ENCODE peak calls at places on chromosomes 1 and 21, in four cellular contexts. One of them, this sample, is unnamed.
A peak's percentile ranks its signal among the peaks of the same experiment; 100 is the strongest.

GRCh38 chr21:42299324-42300044 is 15.7 kb downstream of the TFF3 start:
- DNase-seq in GM06990: no peak
- DNase-seq in kidney: peak; percentile 72
- DNase-seq in progenitor cell of endocrine pancreas: no peak
- DNase-seq in this sample: no peak

GRCh38 chr21:21968810-21969588 is 970.8 kb downstream of the NCAM2 start:
- DNase-seq in progenitor cell of endocrine pancreas: no peak
- DNase-seq in GM06990: no peak
- DNase-seq in kidney: no peak
- DNase-seq in this sample: no peak

GRCh38 chr1:169271094-169271493 is 96.5 kb downstream of the NME7 start:
- DNase-seq in GM06990: no peak
- DNase-seq in progenitor cell of endocrine pancreas: no peak
- DNase-seq in kidney: no peak
- DNase-seq in this sample: no peak

GRCh38 chr21:38311091-38311490 is 54.3 kb downstream of the KCNJ15 start:
- DNase-seq in GM06990: no peak
- DNase-seq in kidney: no peak
- DNase-seq in progenitor cell of endocrine pancreas: no peak
- DNase-seq in this sample: no peak

GRCh38 chr21:41901099-41901498 is 22.0 kb upstream of the PRDM15 start:
- DNase-seq in GM06990: no peak
- DNase-seq in kidney: no peak
- DNase-seq in progenitor cell of endocrine pancreas: no peak
- DNase-seq in this sample: no peak

GRCh38 chr1:53271446-53272090 is 33.2 kb upstream of the MAGOH start:
- DNase-seq in progenitor cell of endocrine pancreas: no peak
- DNase-seq in GM06990: no peak
- DNase-seq in kidney: no peak
- DNase-seq in this sample: no peak

GRCh38 chr1:114088392-114089299 is 65.0 kb downstream of the SYT6 start:
- DNase-seq in kidney: no peak
- DNase-seq in progenitor cell of endocrine pancreas: no peak
- DNase-seq in GM06990: no peak
- DNase-seq in this sample: no peak

GRCh38 chr1:165179306-165179705 is 177.2 kb downstream of the LMX1A start:
- DNase-seq in progenitor cell of endocrine pancreas: no peak
- DNase-seq in kidney: no peak
- DNase-seq in GM06990: no peak
- DNase-seq in this sample: no peak

GRCh38 chr1:80217377-80217986 is 1211.0 kb upstream of the ADGRL4 start:
- DNase-seq in progenitor cell of endocrine pancreas: no peak
- DNase-seq in GM06990: no peak
- DNase-seq in kidney: no peak
- DNase-seq in this sample: no peak

GRCh38 chr1:83734411-83734810 is 264.5 kb downstream of the TTLL7 start:
- DNase-seq in kidney: no peak
- DNase-seq in GM06990: no peak
- DNase-seq in progenitor cell of endocrine pancreas: no peak
- DNase-seq in this sample: no peak

GRCh38 chr1:151858886-151859665 is 5.6 kb upstream of the THEM5 start:
- DNase-seq in kidney: no peak
- DNase-seq in progenitor cell of endocrine pancreas: no peak
- DNase-seq in GM06990: no peak
- DNase-seq in this sample: no peak

DNA sequence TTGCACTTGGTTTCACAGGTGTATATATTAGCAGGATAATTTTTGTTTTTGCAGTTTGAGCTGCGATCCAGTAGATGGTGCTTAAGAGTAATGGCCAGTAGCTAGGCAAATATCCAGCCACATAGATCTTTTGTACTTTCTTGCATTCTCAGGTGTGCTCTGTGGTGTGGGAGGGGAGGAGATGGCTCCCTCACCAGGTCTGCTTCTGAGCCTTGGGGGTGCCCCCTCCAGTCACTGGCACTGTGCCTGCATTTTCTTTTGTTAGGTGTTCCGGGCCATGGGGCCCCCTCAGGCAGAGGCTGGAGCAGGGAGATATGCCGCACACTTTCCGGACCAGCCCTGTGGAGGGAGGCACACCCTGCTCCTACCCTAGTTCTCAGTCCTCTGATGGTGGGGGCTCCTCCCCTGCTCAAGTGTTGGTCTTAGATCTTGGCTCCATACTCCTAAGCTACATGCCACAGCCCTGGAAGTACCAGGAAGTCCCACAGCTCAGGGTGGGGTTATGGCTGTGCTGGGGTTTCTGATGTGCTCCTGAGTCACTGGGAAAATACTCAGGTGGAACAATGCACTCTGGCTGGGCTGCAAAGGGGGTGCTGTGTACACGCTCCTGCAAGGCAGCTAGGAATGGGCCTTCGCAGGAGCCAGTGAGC is 197.6 kb upstream of the DMRTA2 start:
- DNase-seq in progenitor cell of endocrine pancreas: no peak
- DNase-seq in kidney: peak; percentile 81
- DNase-seq in GM06990: no peak
- DNase-seq in this sample: no peak
- TF ChIP-seq CTCF in progenitor cell of endocrine pancreas: peak; percentile 49
- TF ChIP-seq CTCF in kidney: peak; percentile 55
- TF ChIP-seq CTCF in GM06990: peak; percentile 9
- TF ChIP-seq CTCF in this sample: no peak

DNA sequence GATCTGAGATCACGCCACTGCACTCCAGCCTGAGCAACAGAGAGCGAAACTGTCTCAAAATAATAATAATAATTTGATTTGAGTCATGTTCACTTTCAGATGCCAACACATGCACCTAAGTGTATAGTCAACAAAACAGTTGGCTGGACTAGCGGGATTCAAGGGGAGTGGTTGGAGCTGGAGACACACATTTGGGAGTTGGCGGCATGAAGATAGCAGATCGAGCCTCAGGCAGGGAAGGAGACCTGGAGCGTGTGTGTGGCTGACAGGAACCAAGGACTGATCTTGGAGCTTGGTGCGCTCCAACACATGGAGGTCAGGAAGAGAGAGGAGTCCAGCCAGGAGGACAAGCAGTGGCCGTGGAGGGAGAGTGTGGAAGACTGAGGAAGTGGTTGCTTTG is 14.6 kb upstream of the PGD start:
- DNase-seq in progenitor cell of endocrine pancreas: no peak
- DNase-seq in kidney: no peak
- DNase-seq in GM06990: no peak
- DNase-seq in this sample: no peak
- TF ChIP-seq CTCF in progenitor cell of endocrine pancreas: no peak
- TF ChIP-seq CTCF in kidney: no peak
- TF ChIP-seq CTCF in GM06990: no peak
- TF ChIP-seq CTCF in this sample: no peak

GRCh38 chr1:155978325-155978972 is at the start of gene ARHGEF2:
- DNase-seq in GM06990: peak; percentile 91
- DNase-seq in kidney: peak; percentile 95
- DNase-seq in progenitor cell of endocrine pancreas: peak; percentile 46
- DNase-seq in this sample: peak; percentile 97
- TF ChIP-seq CTCF in GM06990: peak; percentile 39
- TF ChIP-seq CTCF in kidney: no peak
- TF ChIP-seq CTCF in progenitor cell of endocrine pancreas: peak; percentile 58
- TF ChIP-seq CTCF in this sample: no peak

GRCh38 chr1:218659911-218660677 is 315.0 kb downstream of the TGFB2 start:
- DNase-seq in progenitor cell of endocrine pancreas: no peak
- DNase-seq in kidney: no peak
- DNase-seq in GM06990: no peak
- DNase-seq in this sample: no peak

GRCh38 chr1:218656301-218657037 is 311.3 kb downstream of the TGFB2 start:
- DNase-seq in progenitor cell of endocrine pancreas: no peak
- DNase-seq in kidney: no peak
- DNase-seq in GM06990: no peak
- DNase-seq in this sample: no peak

GRCh38 chr1:218658899-218659298 is 313.8 kb downstream of the TGFB2 start:
- DNase-seq in GM06990: no peak
- DNase-seq in kidney: no peak
- DNase-seq in progenitor cell of endocrine pancreas: no peak
- DNase-seq in this sample: no peak

GRCh38 chr1:218660678-218661053 is 315.5 kb downstream of the TGFB2 start:
- DNase-seq in progenitor cell of endocrine pancreas: no peak
- DNase-seq in GM06990: no peak
- DNase-seq in kidney: no peak
- DNase-seq in this sample: no peak

GRCh38 chr1:218658294-218658693 is 313.2 kb downstream of the TGFB2 start:
- DNase-seq in progenitor cell of endocrine pancreas: no peak
- DNase-seq in kidney: no peak
- DNase-seq in GM06990: no peak
- DNase-seq in this sample: no peak
- TF ChIP-seq CTCF in progenitor cell of endocrine pancreas: no peak
- TF ChIP-seq CTCF in kidney: no peak
- TF ChIP-seq CTCF in GM06990: no peak
- TF ChIP-seq CTCF in this sample: no peak

GRCh38 chr21:46071082-46071481 is 26.8 kb upstream of the COL6A2 start:
- DNase-seq in GM06990: no peak
- DNase-seq in progenitor cell of endocrine pancreas: peak; percentile 3
- DNase-seq in kidney: peak; percentile 38
- DNase-seq in this sample: peak; percentile 7
- TF ChIP-seq CTCF in GM06990: no peak
- TF ChIP-seq CTCF in progenitor cell of endocrine pancreas: no peak
- TF ChIP-seq CTCF in kidney: no peak
- TF ChIP-seq CTCF in this sample: no peak

This sample was measured in lower leg skin.